ENCODE peak calls at places on chromosomes 5 and 9, in six cellular contexts. I is EH, J is anterior cingulate cortex, Z is NCI-H774, G is GM10248, V is upper lobe of right lung. Y is an unnamed sample.
A peak's percentile ranks its signal among the peaks of the same experiment; 100 is the strongest.

GRCh38 chr9:13503599-13503998 is 224.1 kb upstream of the MPDZ start:
- DNase-seq in Z (no peak), V (no peak), G (no peak), J (no peak), I (no peak), Y (no peak)

GRCh38 chr9:7756088-7756487 is 43.5 kb downstream of the DMAC1 start:
- DNase-seq in V (no peak), Z (no peak), G (peak; percentile 37), I (no peak), J (no peak), Y (no peak)

GRCh38 chr5:93163010-93163663 is 417.9 kb downstream of the NR2F1-AS1 start:
- DNase-seq in I (peak; percentile 90), Z (no peak), V (no peak), G (no peak), J (no peak), Y (no peak)

GRCh38 chr5:173290477-173291131 is 37.6 kb downstream of the STC2 start:
- DNase-seq in J (no peak), V (no peak), Z (no peak), G (no peak), I (no peak), Y (no peak)

GRCh38 chr9:134165357-134166315 is 1.3 kb upstream of the RNU6ATAC start:
- DNase-seq in V (peak; percentile 75), J (no peak), I (peak; percentile 27), G (no peak), Z (no peak), Y (no peak)

GRCh38 chr5:57956606-57957005 is 474.0 kb upstream of the ACTBL2 start:
- DNase-seq in I (no peak), Z (no peak), G (no peak), J (no peak), V (no peak), Y (no peak)

GRCh38 chr9:135039916-135040645 is 47.4 kb upstream of the OLFM1 start:
- DNase-seq in I (no peak), J (no peak), G (no peak), V (peak; percentile 25), Z (no peak), Y (no peak)

GRCh38 chr9:129544766-129545165 is 76.1 kb downstream of the C9orf50 start:
- DNase-seq in V (no peak), I (peak; percentile 78), J (no peak), G (no peak), Z (no peak), Y (no peak)

GRCh38 chr9:118189615-118190014 is 485.4 kb downstream of the TLR4 start:
- DNase-seq in Z (no peak), I (no peak), G (no peak), J (no peak), V (no peak), Y (no peak)

GRCh38 chr5:31196309-31196708 is 2.8 kb downstream of the CDH6 start:
- DNase-seq in V (no peak), G (no peak), I (no peak), Z (no peak), J (no peak), Y (peak; percentile 23)